ENCODE peak calls at places on chromosomes 12 and 14, in eight cellular contexts. M is heart right ventricle, E is endothelial cell of umbilical vein, J is mammary epithelial cell, Z is heart left ventricle, S is PC-9, C is testis, X is sigmoid colon. B is an unnamed sample. For H3K9me3, the result is how much of the 10 kb centered on the place peaks cover.

GRCh38 chr12:93402333-93403311 is 24.9 kb downstream of the NUDT4 start:
- DNase-seq in M (no peak), E (no peak), J (no peak), Z (no peak), S (no peak), C (no peak), X (no peak), B (no peak)

GRCh38 chr12:76135456-76135855 is 51.0 kb upstream of the NAP1L1 start:
- DNase-seq in M (no peak), E (no peak), J (no peak), Z (no peak), S (no peak), C (no peak), X (no peak), B (no peak)

GRCh38 chr12:7155471-7156034 is 25.4 kb downstream of the CLSTN3 start:
- DNase-seq in M (no peak), E (no peak), J (peak), Z (no peak), S (peak), C (no peak), X (peak), B (no peak)

GRCh38 chr14:64540208-64541202 is at the start of gene HSPA2:
- DNase-seq in M (peak), E (peak), J (peak), Z (peak), S (peak), C (peak), X (peak), B (peak)

GRCh38 chr14:59455411-59455810 is 9.8 kb downstream of the GPR135 start:
- DNase-seq in M (no peak), E (no peak), J (no peak), Z (no peak), S (no peak), C (no peak), X (no peak), B (no peak)

GRCh38 chr14:100730530-100730929 is 3.8 kb downstream of the DLK1 start:
- DNase-seq in M (no peak), E (no peak), J (no peak), Z (no peak), S (no peak), C (no peak), X (no peak), B (no peak)

GRCh38 chr12:94100254-94100653 is 48.1 kb upstream of the PLXNC1 start:
- DNase-seq in M (no peak), E (peak), J (peak), Z (no peak), S (peak), C (no peak), X (no peak), B (no peak)

GRCh38 chr14:95047754-95048153 is 109.6 kb downstream of the DICER1 start:
- DNase-seq in M (no peak), E (no peak), J (no peak), Z (no peak), S (no peak), C (no peak), X (peak), B (no peak)

GRCh38 chr14:24084439-24084838 is 9.7 kb upstream of the PCK2 start:
- DNase-seq in M (no peak), E (no peak), J (no peak), Z (no peak), S (no peak), C (no peak), X (no peak), B (no peak)

GRCh38 chr14:75518625-75519024 is 3.6 kb upstream of the BATF start:
- DNase-seq in M (no peak), E (peak), J (no peak), Z (no peak), S (no peak), C (no peak), X (no peak), B (no peak)

GRCh38 chr14:55562135-55562534 is 17.9 kb upstream of the KTN1 start:
- DNase-seq in M (no peak), E (no peak), J (peak), Z (no peak), S (no peak), C (no peak), X (no peak), B (no peak)

GRCh38 chr14:100142073-100143040 is 17.1 kb downstream of the DEGS2 start:
- DNase-seq in M (peak), E (peak), J (no peak), Z (peak), S (peak), C (peak), X (no peak), B (no peak)

GRCh38 chr12:51811203-51811805 is 37.2 kb downstream of the FIGNL2 start:
- DNase-seq in M (no peak), E (no peak), J (no peak), Z (no peak), S (no peak), C (no peak), X (no peak), B (no peak)

GRCh38 chr14:72049462-72049861 is 117.2 kb downstream of the RGS6 start:
- DNase-seq in M (no peak), E (no peak), J (peak), Z (no peak), S (no peak), C (no peak), X (no peak), B (no peak)

GRCh38 chr12:103558879-103559278 is 28.2 kb upstream of the STAB2 start:
- DNase-seq in M (no peak), E (no peak), J (no peak), Z (no peak), S (no peak), C (no peak), X (no peak), B (no peak)

GRCh38 chr14:51846631-51847488 is 13.6 kb upstream of the GNG2 start:
- DNase-seq in M (peak), E (peak), J (no peak), Z (peak), S (no peak), C (peak), X (peak), B (peak)

GRCh38 chr12:52296572-52297215 is 5.4 kb upstream of the KRT81 start:
- DNase-seq in M (no peak), E (no peak), J (no peak), Z (no peak), S (no peak), C (no peak), X (peak), B (no peak)

GRCh38 chr14:49879683-49880204 is 13.1 kb upstream of the ARF6 start:
- DNase-seq in M (no peak), E (peak), J (peak), Z (peak), S (peak), C (peak), X (no peak), B (peak)

GRCh38 chr14:105069887-105070759 is 4.9 kb upstream of the GPR132 start:
- DNase-seq in M (peak), E (no peak), J (no peak), Z (no peak), S (no peak), C (no peak), X (peak), B (no peak)

GRCh38 chr14:70677324-70677723 is 35.6 kb downstream of the TTC9 start:
- DNase-seq in M (no peak), E (no peak), J (no peak), Z (no peak), S (no peak), C (no peak), X (no peak), B (no peak)

GRCh38 chr14:65177551-65177950 is 75.2 kb upstream of the MAX start:
- DNase-seq in M (no peak), E (no peak), J (no peak), Z (no peak), S (no peak), C (no peak), X (no peak), B (no peak)

GRCh38 chr14:103550451-103551337 is 11.8 kb downstream of the BAG5 start:
- DNase-seq in M (peak), E (no peak), J (no peak), Z (no peak), S (no peak), C (no peak), X (peak), B (no peak)

GRCh38 chr12:1131811-1132224 is 140.8 kb downstream of the ERC1 start:
- DNase-seq in M (no peak), E (no peak), J (peak), Z (no peak), S (no peak), C (no peak), X (no peak), B (no peak)

GRCh38 chr14:48936352-48936751 is 649.8 kb downstream of the RPS29 start:
- DNase-seq in M (no peak), E (peak), J (no peak), Z (no peak), S (no peak), C (no peak), X (peak), B (no peak)

GRCh38 chr12:123140675-123141614 is 9.9 kb downstream of the PITPNM2 start:
- DNase-seq in M (no peak), E (no peak), J (no peak), Z (no peak), S (no peak), C (no peak), X (no peak), B (no peak)

GRCh38 chr12:5688226-5688625 is 256.3 kb downstream of the NTF3 start:
- DNase-seq in M (no peak), E (no peak), J (no peak), Z (no peak), S (no peak), C (no peak), X (no peak), B (no peak)

GRCh38 chr12:93982847-93983315 is 165.5 kb upstream of the PLXNC1 start:
- DNase-seq in M (no peak), E (no peak), J (peak), Z (no peak), S (no peak), C (no peak), X (no peak), B (no peak)

GRCh38 chr12:52669426-52669825 is 10.8 kb downstream of the KRT1 start:
- DNase-seq in M (no peak), E (no peak), J (no peak), Z (no peak), S (no peak), C (no peak), X (no peak), B (no peak)

GRCh38 chr12:127696963-127697362 is 570.0 kb upstream of the TMEM132C start:
- DNase-seq in M (no peak), E (no peak), J (no peak), Z (no peak), S (no peak), C (no peak), X (no peak), B (no peak)

DNA sequence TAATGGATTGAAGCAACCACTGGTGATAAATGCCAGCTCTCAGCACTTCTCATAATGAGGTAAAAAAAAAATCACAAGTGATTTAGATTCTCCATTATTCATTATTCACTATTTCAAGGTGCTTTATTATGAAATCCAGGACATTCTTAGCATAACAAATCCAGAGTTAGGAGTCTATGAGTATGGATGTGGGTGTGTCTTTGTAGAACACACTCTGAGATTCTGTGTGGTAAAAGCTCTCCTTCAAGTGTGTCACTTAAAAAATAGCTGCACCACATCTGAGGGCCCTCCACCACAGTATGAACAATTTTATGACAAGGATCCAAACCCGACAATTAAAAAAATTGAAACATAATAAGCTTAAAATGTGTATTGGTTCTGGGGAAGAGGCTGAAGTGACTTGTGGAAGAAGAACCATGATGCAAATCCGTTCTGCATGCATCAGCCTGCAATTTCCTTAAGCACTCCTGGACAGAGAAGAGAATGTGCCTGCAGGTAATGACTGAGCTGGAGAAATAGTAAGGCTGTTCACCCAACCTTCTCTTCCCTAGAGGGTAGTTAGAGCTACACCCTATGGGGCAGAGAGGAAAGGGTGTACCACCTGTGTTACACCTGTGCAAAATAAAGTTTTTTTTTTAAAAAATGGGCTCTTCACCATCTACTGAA is 488.5 kb upstream of the MGAT4C start:
- DNase-seq in M (no peak), E (no peak), J (no peak), Z (no peak), S (no peak), C (no peak), X (no peak), B (no peak)
- TF ChIP-seq CTCF in M (no peak), E (no peak), J (no peak), Z (no peak), S (no peak), C (no peak), X (no peak), B (no peak)

GRCh38 chr12:133181238-133181959 is at the start of gene ZNF268:
- DNase-seq in M (peak), E (peak), J (peak), Z (peak), S (peak), C (peak), X (peak), B (peak)
- H3K9me3 ChIP-seq in M (under half), E (under half), J (under half), Z (under half), S (under half), C (under half), X (under half), B (under half)

DNA sequence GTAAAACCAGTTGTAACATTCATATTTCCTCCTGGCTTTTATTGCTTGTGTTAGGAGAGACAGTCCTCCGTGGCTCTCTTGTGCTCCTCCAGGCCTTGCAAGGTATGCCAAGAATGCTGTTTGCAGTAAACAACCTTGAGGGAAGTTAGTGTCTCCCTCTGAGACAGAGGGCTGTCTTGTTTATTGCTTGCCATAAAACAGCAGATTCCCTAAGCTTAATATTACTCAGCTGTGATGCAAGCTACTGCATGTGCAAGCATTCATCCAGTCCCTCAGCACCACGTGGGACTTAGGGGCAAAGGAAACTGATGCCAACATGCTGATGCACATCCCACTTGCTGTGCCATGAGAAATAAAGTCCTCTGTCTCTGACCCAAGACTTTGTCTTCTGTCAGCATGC is 6.6 kb downstream of the POMT2 start:
- DNase-seq in M (no peak), E (no peak), J (peak), Z (no peak), S (no peak), C (no peak), X (peak), B (no peak)
- H3K27ac ChIP-seq in M (no peak), E (no peak), J (peak), Z (no peak), S (no peak), C (peak), X (peak), B (no peak)

GRCh38 chr14:42569227-42569626 is 962.6 kb downstream of the LRFN5 start:
- DNase-seq in M (no peak), E (no peak), J (no peak), Z (no peak), S (no peak), C (no peak), X (no peak), B (no peak)

DNA sequence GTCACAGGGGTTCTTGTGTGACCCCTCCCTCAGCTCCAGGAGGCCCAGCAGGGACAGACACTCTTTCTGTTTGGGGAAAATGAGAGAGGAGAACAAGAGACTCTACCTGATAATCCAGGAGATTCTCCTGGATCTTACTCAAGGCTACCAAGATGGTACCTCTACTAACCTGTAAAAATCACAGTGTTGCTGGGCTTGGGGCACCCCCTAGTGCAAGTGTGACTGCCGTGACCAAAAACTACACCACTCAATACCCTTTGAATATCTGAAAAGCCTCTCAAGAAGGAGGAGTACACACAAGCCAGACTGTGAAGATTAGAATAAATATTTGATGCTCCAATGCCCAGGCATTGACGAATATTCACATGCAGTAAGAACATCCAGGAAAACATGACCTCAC is 965.3 kb downstream of the LRFN5 start:
- DNase-seq in M (no peak), E (no peak), J (no peak), Z (no peak), S (no peak), C (no peak), X (no peak), B (no peak)
- TF ChIP-seq CTCF in M (no peak), E (no peak), J (no peak), Z (no peak), S (no peak), C (no peak), X (no peak), B (no peak)

GRCh38 chr12:98770230-98770629 is 125.1 kb downstream of the APAF1 start:
- DNase-seq in M (no peak), E (no peak), J (no peak), Z (no peak), S (no peak), C (no peak), X (no peak), B (no peak)

GRCh38 chr12:98767248-98767647 is 122.2 kb downstream of the APAF1 start:
- DNase-seq in M (no peak), E (no peak), J (no peak), Z (no peak), S (no peak), C (no peak), X (no peak), B (no peak)

GRCh38 chr12:98771811-98772752 is 127.0 kb downstream of the APAF1 start:
- DNase-seq in M (no peak), E (no peak), J (no peak), Z (no peak), S (no peak), C (no peak), X (no peak), B (no peak)

GRCh38 chr12:98772818-98773217 is 127.7 kb downstream of the APAF1 start:
- DNase-seq in M (no peak), E (no peak), J (no peak), Z (no peak), S (no peak), C (no peak), X (no peak), B (no peak)
- H3K9me3 ChIP-seq in M (under half), E (under half), J (under half), Z (under half), S (under half), C (under half), X (under half), B (under half)

DNA sequence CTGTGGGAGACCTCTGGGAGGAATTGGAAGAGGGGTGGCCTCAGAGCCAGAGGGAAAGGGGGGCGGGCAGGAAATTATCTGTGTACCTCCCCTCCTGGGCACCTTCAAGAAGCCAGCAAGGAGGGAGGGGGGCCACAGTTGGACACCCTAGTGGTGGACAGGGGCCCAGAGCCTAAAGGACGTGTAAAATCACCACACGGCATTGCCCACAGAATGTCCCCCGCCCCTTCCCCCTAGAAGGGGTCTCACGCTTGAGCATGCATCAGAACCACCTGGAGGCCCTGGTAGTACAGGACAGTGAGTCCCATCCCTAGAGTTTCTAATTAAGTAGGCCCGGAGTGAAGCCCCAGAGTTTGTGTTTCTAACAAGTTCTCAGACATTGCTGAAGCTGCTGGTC is 8.2 kb downstream of the ENDOU start:
- DNase-seq in M (no peak), E (no peak), J (no peak), Z (peak), S (no peak), C (no peak), X (no peak), B (no peak)
- H3K27ac ChIP-seq in M (peak), E (no peak), J (no peak), Z (peak), S (no peak), C (peak), X (peak), B (no peak)

GRCh38 chr14:77653473-77653872 is 37.0 kb upstream of the SPTLC2 start:
- DNase-seq in M (no peak), E (no peak), J (no peak), Z (no peak), S (no peak), C (no peak), X (no peak), B (no peak)
- TF ChIP-seq CTCF in M (peak), E (no peak), J (no peak), Z (no peak), S (peak), C (no peak), X (no peak), B (no peak)

GRCh38 chr14:26410189-26410685 is 187.6 kb downstream of the NOVA1 start:
- DNase-seq in M (no peak), E (no peak), J (no peak), Z (no peak), S (no peak), C (no peak), X (no peak), B (no peak)
- H3K9me3 ChIP-seq in M (under half), E (under half), J (under half), Z (under half), S (under half), C (under half), X (under half), B (under half)

GRCh38 chr12:45775964-45776363 is 46.5 kb downstream of the ARID2 start:
- DNase-seq in M (no peak), E (no peak), J (no peak), Z (no peak), S (no peak), C (no peak), X (no peak), B (no peak)
- H3K27ac ChIP-seq in M (no peak), E (no peak), J (no peak), Z (peak), S (no peak), C (no peak), X (peak), B (no peak)

B was measured in CD4-positive, alpha-beta T cell.